ENCODE peak calls at places on chromosomes 12 and 14, in ten cellular contexts. One of them, this sample, is unnamed.

GRCh38 chr14:90677484-90678045 is 138.7 kb downstream of the TTC7B start:
- DNase-seq in KBM-7: no peak
- DNase-seq in stimulated activated naive CD8-positive, alpha-beta T cell treated with anti-CD3 and anti-CD28 coated beads, Interleukin-15, amount 100 ng/mL, for 72 hours: peak; percentile 14
- DNase-seq in neuronal stem cell: no peak
- DNase-seq in Jurkat, Clone E6-1: peak; percentile 35
- DNase-seq in H54: peak; percentile 33
- DNase-seq in activated T-cell treated with anti-CD3 and anti-CD28 coated beads for 48 hours: no peak
- DNase-seq in stomach: no peak
- DNase-seq in cerebellar cortex: no peak
- DNase-seq in left ventricle myocardium inferior: no peak
- DNase-seq in this sample: no peak

GRCh38 chr14:36981832-36982528 is 190.4 kb downstream of the SLC25A21 start:
- DNase-seq in cerebellar cortex: no peak
- DNase-seq in activated T-cell treated with anti-CD3 and anti-CD28 coated beads for 48 hours: no peak
- DNase-seq in KBM-7: no peak
- DNase-seq in neuronal stem cell: no peak
- DNase-seq in H54: no peak
- DNase-seq in Jurkat, Clone E6-1: no peak
- DNase-seq in left ventricle myocardium inferior: no peak
- DNase-seq in stimulated activated naive CD8-positive, alpha-beta T cell treated with anti-CD3 and anti-CD28 coated beads, Interleukin-15, amount 100 ng/mL, for 72 hours: no peak
- DNase-seq in stomach: no peak
- DNase-seq in this sample: no peak

GRCh38 chr14:61472801-61473376 is 151.5 kb downstream of the PRKCH start:
- DNase-seq in Jurkat, Clone E6-1: peak; percentile 87
- DNase-seq in left ventricle myocardium inferior: no peak
- DNase-seq in H54: no peak
- DNase-seq in stimulated activated naive CD8-positive, alpha-beta T cell treated with anti-CD3 and anti-CD28 coated beads, Interleukin-15, amount 100 ng/mL, for 72 hours: peak; percentile 62
- DNase-seq in KBM-7: no peak
- DNase-seq in stomach: no peak
- DNase-seq in neuronal stem cell: no peak
- DNase-seq in cerebellar cortex: no peak
- DNase-seq in activated T-cell treated with anti-CD3 and anti-CD28 coated beads for 48 hours: peak; percentile 73
- DNase-seq in this sample: no peak

GRCh38 chr12:14238224-14238792 is 127.2 kb upstream of the ATF7IP start:
- DNase-seq in neuronal stem cell: no peak
- DNase-seq in stomach: no peak
- DNase-seq in activated T-cell treated with anti-CD3 and anti-CD28 coated beads for 48 hours: no peak
- DNase-seq in left ventricle myocardium inferior: no peak
- DNase-seq in Jurkat, Clone E6-1: no peak
- DNase-seq in stimulated activated naive CD8-positive, alpha-beta T cell treated with anti-CD3 and anti-CD28 coated beads, Interleukin-15, amount 100 ng/mL, for 72 hours: no peak
- DNase-seq in H54: no peak
- DNase-seq in KBM-7: peak; percentile 41
- DNase-seq in cerebellar cortex: peak; percentile 40
- DNase-seq in this sample: no peak

GRCh38 chr12:48930475-48930874 is 5.2 kb upstream of the FKBP11 start:
- DNase-seq in KBM-7: no peak
- DNase-seq in stimulated activated naive CD8-positive, alpha-beta T cell treated with anti-CD3 and anti-CD28 coated beads, Interleukin-15, amount 100 ng/mL, for 72 hours: no peak
- DNase-seq in H54: no peak
- DNase-seq in activated T-cell treated with anti-CD3 and anti-CD28 coated beads for 48 hours: no peak
- DNase-seq in cerebellar cortex: no peak
- DNase-seq in stomach: no peak
- DNase-seq in left ventricle myocardium inferior: no peak
- DNase-seq in Jurkat, Clone E6-1: no peak
- DNase-seq in neuronal stem cell: no peak
- DNase-seq in this sample: no peak

GRCh38 chr12:49979061-49979586 is 6.4 kb downstream of the AQP6 start:
- DNase-seq in left ventricle myocardium inferior: no peak
- DNase-seq in stimulated activated naive CD8-positive, alpha-beta T cell treated with anti-CD3 and anti-CD28 coated beads, Interleukin-15, amount 100 ng/mL, for 72 hours: no peak
- DNase-seq in Jurkat, Clone E6-1: no peak
- DNase-seq in stomach: no peak
- DNase-seq in KBM-7: no peak
- DNase-seq in activated T-cell treated with anti-CD3 and anti-CD28 coated beads for 48 hours: no peak
- DNase-seq in cerebellar cortex: peak; percentile 20
- DNase-seq in neuronal stem cell: no peak
- DNase-seq in H54: no peak
- DNase-seq in this sample: no peak

GRCh38 chr14:49621114-49621881 is 699 bp downstream of the MGAT2 start:
- DNase-seq in stimulated activated naive CD8-positive, alpha-beta T cell treated with anti-CD3 and anti-CD28 coated beads, Interleukin-15, amount 100 ng/mL, for 72 hours: no peak
- DNase-seq in neuronal stem cell: no peak
- DNase-seq in H54: no peak
- DNase-seq in KBM-7: peak; percentile 86
- DNase-seq in left ventricle myocardium inferior: peak; percentile 71
- DNase-seq in cerebellar cortex: peak; percentile 58
- DNase-seq in Jurkat, Clone E6-1: no peak
- DNase-seq in activated T-cell treated with anti-CD3 and anti-CD28 coated beads for 48 hours: peak; percentile 55
- DNase-seq in stomach: peak; percentile 63
- DNase-seq in this sample: no peak

GRCh38 chr12:132201391-132202120 is 57.3 kb downstream of the NOC4L start:
- DNase-seq in H54: no peak
- DNase-seq in stomach: no peak
- DNase-seq in KBM-7: no peak
- DNase-seq in left ventricle myocardium inferior: no peak
- DNase-seq in stimulated activated naive CD8-positive, alpha-beta T cell treated with anti-CD3 and anti-CD28 coated beads, Interleukin-15, amount 100 ng/mL, for 72 hours: no peak
- DNase-seq in Jurkat, Clone E6-1: no peak
- DNase-seq in activated T-cell treated with anti-CD3 and anti-CD28 coated beads for 48 hours: no peak
- DNase-seq in neuronal stem cell: no peak
- DNase-seq in cerebellar cortex: no peak
- DNase-seq in this sample: no peak

GRCh38 chr14:93029911-93030555 is 85.7 kb downstream of the ITPK1 start:
- DNase-seq in neuronal stem cell: no peak
- DNase-seq in Jurkat, Clone E6-1: no peak
- DNase-seq in KBM-7: no peak
- DNase-seq in stimulated activated naive CD8-positive, alpha-beta T cell treated with anti-CD3 and anti-CD28 coated beads, Interleukin-15, amount 100 ng/mL, for 72 hours: no peak
- DNase-seq in stomach: no peak
- DNase-seq in cerebellar cortex: peak; percentile 40
- DNase-seq in left ventricle myocardium inferior: no peak
- DNase-seq in H54: no peak
- DNase-seq in activated T-cell treated with anti-CD3 and anti-CD28 coated beads for 48 hours: no peak
- DNase-seq in this sample: no peak

GRCh38 chr12:114361992-114362391 is 44.0 kb downstream of the TBX5 start:
- DNase-seq in KBM-7: no peak
- DNase-seq in Jurkat, Clone E6-1: no peak
- DNase-seq in cerebellar cortex: no peak
- DNase-seq in neuronal stem cell: no peak
- DNase-seq in stomach: no peak
- DNase-seq in left ventricle myocardium inferior: no peak
- DNase-seq in H54: no peak
- DNase-seq in activated T-cell treated with anti-CD3 and anti-CD28 coated beads for 48 hours: no peak
- DNase-seq in stimulated activated naive CD8-positive, alpha-beta T cell treated with anti-CD3 and anti-CD28 coated beads, Interleukin-15, amount 100 ng/mL, for 72 hours: no peak
- DNase-seq in this sample: no peak

GRCh38 chr12:57389033-57389432 is 41.8 kb downstream of the R3HDM2 start:
- DNase-seq in stomach: no peak
- DNase-seq in left ventricle myocardium inferior: no peak
- DNase-seq in cerebellar cortex: no peak
- DNase-seq in H54: peak; percentile 61
- DNase-seq in activated T-cell treated with anti-CD3 and anti-CD28 coated beads for 48 hours: no peak
- DNase-seq in KBM-7: no peak
- DNase-seq in Jurkat, Clone E6-1: no peak
- DNase-seq in stimulated activated naive CD8-positive, alpha-beta T cell treated with anti-CD3 and anti-CD28 coated beads, Interleukin-15, amount 100 ng/mL, for 72 hours: no peak
- DNase-seq in neuronal stem cell: no peak
- DNase-seq in this sample: peak; percentile 10

GRCh38 chr14:34065222-34065621 is 114.3 kb upstream of the EGLN3 start:
- DNase-seq in activated T-cell treated with anti-CD3 and anti-CD28 coated beads for 48 hours: no peak
- DNase-seq in cerebellar cortex: no peak
- DNase-seq in left ventricle myocardium inferior: no peak
- DNase-seq in stimulated activated naive CD8-positive, alpha-beta T cell treated with anti-CD3 and anti-CD28 coated beads, Interleukin-15, amount 100 ng/mL, for 72 hours: no peak
- DNase-seq in neuronal stem cell: no peak
- DNase-seq in H54: no peak
- DNase-seq in KBM-7: no peak
- DNase-seq in Jurkat, Clone E6-1: no peak
- DNase-seq in stomach: no peak
- DNase-seq in this sample: no peak

GRCh38 chr12:26787125-26787495 is 45.9 kb downstream of the ITPR2 start:
- DNase-seq in Jurkat, Clone E6-1: no peak
- DNase-seq in H54: peak; percentile 41
- DNase-seq in stimulated activated naive CD8-positive, alpha-beta T cell treated with anti-CD3 and anti-CD28 coated beads, Interleukin-15, amount 100 ng/mL, for 72 hours: no peak
- DNase-seq in cerebellar cortex: no peak
- DNase-seq in activated T-cell treated with anti-CD3 and anti-CD28 coated beads for 48 hours: no peak
- DNase-seq in left ventricle myocardium inferior: no peak
- DNase-seq in neuronal stem cell: no peak
- DNase-seq in KBM-7: no peak
- DNase-seq in stomach: no peak
- DNase-seq in this sample: no peak

GRCh38 chr14:100771121-100771800 is 44.6 kb downstream of the DLK1 start:
- DNase-seq in neuronal stem cell: no peak
- DNase-seq in cerebellar cortex: no peak
- DNase-seq in stomach: no peak
- DNase-seq in KBM-7: peak; percentile 91
- DNase-seq in Jurkat, Clone E6-1: no peak
- DNase-seq in stimulated activated naive CD8-positive, alpha-beta T cell treated with anti-CD3 and anti-CD28 coated beads, Interleukin-15, amount 100 ng/mL, for 72 hours: no peak
- DNase-seq in left ventricle myocardium inferior: no peak
- DNase-seq in H54: no peak
- DNase-seq in activated T-cell treated with anti-CD3 and anti-CD28 coated beads for 48 hours: no peak
- DNase-seq in this sample: no peak

GRCh38 chr12:117052386-117053049 is 46.7 kb downstream of the TESC start:
- DNase-seq in KBM-7: no peak
- DNase-seq in H54: no peak
- DNase-seq in activated T-cell treated with anti-CD3 and anti-CD28 coated beads for 48 hours: no peak
- DNase-seq in Jurkat, Clone E6-1: no peak
- DNase-seq in stomach: no peak
- DNase-seq in neuronal stem cell: no peak
- DNase-seq in left ventricle myocardium inferior: no peak
- DNase-seq in cerebellar cortex: no peak
- DNase-seq in stimulated activated naive CD8-positive, alpha-beta T cell treated with anti-CD3 and anti-CD28 coated beads, Interleukin-15, amount 100 ng/mL, for 72 hours: no peak
- DNase-seq in this sample: no peak

GRCh38 chr14:34766611-34767010 is 52.2 kb upstream of the CFL2 start:
- DNase-seq in activated T-cell treated with anti-CD3 and anti-CD28 coated beads for 48 hours: no peak
- DNase-seq in stomach: no peak
- DNase-seq in stimulated activated naive CD8-positive, alpha-beta T cell treated with anti-CD3 and anti-CD28 coated beads, Interleukin-15, amount 100 ng/mL, for 72 hours: no peak
- DNase-seq in Jurkat, Clone E6-1: no peak
- DNase-seq in KBM-7: no peak
- DNase-seq in H54: no peak
- DNase-seq in neuronal stem cell: no peak
- DNase-seq in left ventricle myocardium inferior: no peak
- DNase-seq in cerebellar cortex: no peak
- DNase-seq in this sample: no peak

GRCh38 chr14:100071545-100071944 is 6.3 kb downstream of the EVL start:
- DNase-seq in Jurkat, Clone E6-1: peak; percentile 76
- DNase-seq in neuronal stem cell: no peak
- DNase-seq in left ventricle myocardium inferior: no peak
- DNase-seq in activated T-cell treated with anti-CD3 and anti-CD28 coated beads for 48 hours: no peak
- DNase-seq in KBM-7: no peak
- DNase-seq in cerebellar cortex: no peak
- DNase-seq in stomach: no peak
- DNase-seq in H54: no peak
- DNase-seq in stimulated activated naive CD8-positive, alpha-beta T cell treated with anti-CD3 and anti-CD28 coated beads, Interleukin-15, amount 100 ng/mL, for 72 hours: no peak
- DNase-seq in this sample: no peak